ENCODE peak calls at places on chromosome 4, in four cellular contexts. O, Y, G and X are unnamed samples.
A peak's percentile ranks its signal among the peaks of the same experiment; 100 is the strongest.

GRCh38 chr4:153661915-153662314 is 22.2 kb upstream of the TLR2 start:
- DNase-seq in O (no peak), Y (no peak), G (no peak), X (no peak)

GRCh38 chr4:98546910-98547544 is 111.4 kb downstream of the TSPAN5 start:
- DNase-seq in O (no peak), Y (peak; percentile 63), G (no peak), X (no peak)

GRCh38 chr4:113981591-113981990 is 2.1 kb upstream of the ARSJ start:
- DNase-seq in O (no peak), Y (no peak), G (no peak), X (no peak)

GRCh38 chr4:183349673-183350072 is 27.4 kb upstream of the CLDN24 start:
- DNase-seq in O (no peak), Y (no peak), G (no peak), X (no peak)

GRCh38 chr4:98571161-98571786 is 87.1 kb downstream of the TSPAN5 start:
- DNase-seq in O (no peak), Y (no peak), G (no peak), X (no peak)

GRCh38 chr4:74433043-74433442 is 11.9 kb upstream of the AREG start:
- DNase-seq in O (no peak), Y (no peak), G (no peak), X (no peak)

GRCh38 chr4:78542373-78542772 is 9.2 kb upstream of the ANXA3 start:
- DNase-seq in O (no peak), Y (no peak), G (no peak), X (no peak)

GRCh38 chr4:107125496-107125895 is 89.4 kb upstream of the DKK2 start:
- DNase-seq in O (no peak), Y (no peak), G (no peak), X (no peak)

GRCh38 chr4:16667464-16667863 is 231.0 kb downstream of the LDB2 start:
- DNase-seq in O (no peak), Y (no peak), G (no peak), X (no peak)

GRCh38 chr4:56731857-56732256 is 50.8 kb upstream of the HOPX start:
- DNase-seq in O (no peak), Y (no peak), G (no peak), X (no peak)

GRCh38 chr4:7610062-7610670 is 175.4 kb upstream of the PSAPL1 start:
- DNase-seq in O (no peak), Y (no peak), G (no peak), X (no peak)

GRCh38 chr4:36285784-36286480 is 4.5 kb downstream of the DTHD1 start:
- DNase-seq in O (no peak), Y (no peak), G (no peak), X (no peak)

GRCh38 chr4:38090450-38091246 is 130.4 kb downstream of the PTTG2 start:
- DNase-seq in O (no peak), Y (no peak), G (no peak), X (no peak)

GRCh38 chr4:74104145-74104544 is 5.2 kb upstream of the CXCL2 start:
- DNase-seq in O (no peak), Y (no peak), G (no peak), X (no peak)

GRCh38 chr4:121182296-121182695 is 18.2 kb upstream of the TNIP3 start:
- DNase-seq in O (no peak), Y (no peak), G (no peak), X (no peak)

GRCh38 chr4:127881565-127881869 is 824 bp downstream of the PLK4 start:
- DNase-seq in O (no peak), Y (no peak), G (no peak), X (no peak)
- TF ChIP-seq CTCF in O (no peak), Y (no peak), G (no peak), X (no peak)

GRCh38 chr4:6598127-6598526 is 23.1 kb downstream of the MAN2B2 start:
- DNase-seq in O (no peak), Y (no peak), G (no peak), X (no peak)

GRCh38 chr4:6594341-6594740 is 19.4 kb downstream of the MAN2B2 start:
- DNase-seq in O (no peak), Y (no peak), G (no peak), X (no peak)

GRCh38 chr4:6596948-6597347 is 22.0 kb downstream of the MAN2B2 start:
- DNase-seq in O (no peak), Y (no peak), G (no peak), X (no peak)

GRCh38 chr4:6594826-6595355 is 19.9 kb downstream of the MAN2B2 start:
- DNase-seq in O (no peak), Y (no peak), G (no peak), X (no peak)

DNA sequence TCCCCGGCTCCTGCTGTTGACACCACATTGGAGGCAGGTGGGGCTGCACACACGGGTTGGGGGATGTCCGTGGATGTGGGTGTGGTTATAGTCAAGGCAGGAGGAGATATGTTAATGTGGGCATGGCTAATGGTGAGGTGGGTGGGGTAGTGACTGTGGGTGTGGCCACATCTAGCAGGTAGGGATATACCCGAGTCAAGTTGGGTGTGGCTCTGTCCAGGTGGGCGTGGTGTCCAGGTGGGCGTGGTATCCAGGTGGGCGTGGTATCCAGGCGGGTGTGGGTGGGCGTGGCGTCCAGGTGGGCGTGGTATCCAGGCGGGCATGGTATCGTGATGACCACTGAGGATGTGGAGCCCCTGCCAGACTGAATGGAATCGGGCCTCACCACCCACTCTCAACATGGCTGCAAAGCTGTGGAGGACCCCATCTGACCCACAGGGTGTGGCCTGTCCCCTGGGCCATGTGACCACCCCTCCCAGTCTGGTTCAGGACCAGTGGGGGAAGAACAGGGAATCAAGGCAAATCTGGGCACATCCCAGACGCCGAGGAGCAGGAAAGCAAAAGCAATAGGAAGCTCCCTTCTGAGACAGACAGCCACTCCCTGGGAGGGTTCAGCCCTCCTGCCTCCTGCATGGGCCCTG is 21.0 kb downstream of the MAN2B2 start:
- DNase-seq in O (no peak), Y (no peak), G (no peak), X (no peak)
- TF ChIP-seq CTCF in O (no peak), Y (no peak), G (no peak), X (no peak)

DNA sequence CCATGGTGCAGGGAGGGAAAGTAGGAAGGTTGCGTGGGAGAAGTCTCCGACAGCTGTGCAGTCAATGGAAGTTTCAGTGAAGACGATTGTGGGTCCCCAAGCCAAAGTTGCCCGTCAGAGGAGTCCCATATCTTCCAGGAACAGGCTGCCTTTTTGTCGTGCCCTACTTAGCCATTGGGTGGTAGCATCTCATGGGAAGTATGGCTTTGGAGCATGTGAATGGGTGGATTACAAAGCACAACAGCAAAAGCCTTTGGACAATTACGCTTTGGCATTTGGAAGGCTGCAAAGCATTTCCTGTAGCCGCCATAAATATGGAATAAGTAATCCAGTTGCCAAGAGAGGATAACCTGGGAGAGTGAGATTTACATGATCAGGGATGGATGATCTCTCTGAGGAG is 300.7 kb upstream of the BOD1L1 start:
- DNase-seq in O (no peak), Y (no peak), G (no peak), X (no peak)
- TF ChIP-seq CTCF in O (no peak), Y (no peak), G (no peak), X (no peak)

GRCh38 chr4:139734875-139735380 is 69.3 kb downstream of the MGST2 start:
- DNase-seq in O (peak; percentile 90), Y (peak; percentile 95), G (peak; percentile 96), X (peak; percentile 95)
- TF ChIP-seq CTCF in O (peak; percentile 89), Y (peak; percentile 93), G (peak; percentile 96), X (peak; percentile 95)

GRCh38 chr4:155376387-155377268 is at the start of gene MAP9:
- DNase-seq in O (peak; percentile 82), Y (peak; percentile 78), G (peak; percentile 91), X (peak; percentile 97)

GRCh38 chr4:155367608-155368007 is 9.2 kb downstream of the MAP9 start:
- DNase-seq in O (no peak), Y (no peak), G (no peak), X (no peak)

GRCh38 chr4:155377281-155377680 is 516 bp upstream of the MAP9 start:
- DNase-seq in O (no peak), Y (no peak), G (no peak), X (no peak)

GRCh38 chr4:155371432-155372043 is 5.2 kb downstream of the MAP9 start:
- DNase-seq in O (no peak), Y (no peak), G (no peak), X (no peak)
- TF ChIP-seq CTCF in O (peak; percentile 69), Y (no peak), G (peak; percentile 84), X (peak; percentile 68)

DNA sequence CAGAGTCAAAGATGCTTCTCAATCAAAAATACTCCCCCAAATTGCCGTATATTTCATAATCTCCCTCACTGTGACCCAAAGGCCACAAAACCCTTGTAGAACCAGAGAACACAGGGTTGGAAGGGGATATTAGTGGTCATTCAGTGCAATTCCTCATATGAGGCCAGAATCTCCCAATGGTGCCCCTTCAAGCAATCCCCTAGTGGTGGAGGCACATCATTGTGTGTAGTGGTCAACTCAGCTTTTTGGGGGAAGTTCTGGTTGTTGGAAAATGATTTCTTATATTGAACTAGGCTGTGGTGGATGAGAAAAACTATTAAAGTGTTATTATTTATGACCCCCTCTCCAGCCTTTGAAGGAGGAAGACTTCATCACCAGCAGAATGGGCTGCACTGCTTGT is 17.6 kb upstream of the BOD1L1 start:
- DNase-seq in O (no peak), Y (no peak), G (no peak), X (no peak)
- TF ChIP-seq CTCF in O (no peak), Y (no peak), G (peak; percentile 51), X (no peak)

DNA sequence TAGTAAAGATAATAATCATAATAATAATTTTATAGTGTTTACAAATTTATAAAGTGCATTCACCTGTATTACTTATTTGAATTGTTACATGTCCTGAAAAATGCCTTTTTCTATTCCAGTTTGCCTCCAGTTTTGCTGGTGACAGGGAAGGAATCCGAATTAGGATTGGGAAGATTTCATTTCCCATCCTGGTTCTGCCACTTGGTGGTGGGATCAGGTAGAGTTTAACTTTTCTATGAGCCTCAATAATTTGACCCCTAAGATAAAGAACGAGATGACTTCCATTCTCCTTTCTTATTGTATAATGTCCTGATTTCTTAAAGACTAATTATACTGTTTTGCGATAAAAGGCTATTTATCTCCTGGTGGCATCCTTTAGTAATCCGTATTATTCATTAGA is 1090.9 kb downstream of the RAPGEF2 start:
- DNase-seq in O (no peak), Y (no peak), G (no peak), X (no peak)
- TF ChIP-seq CTCF in O (no peak), Y (no peak), G (no peak), X (no peak)

DNA sequence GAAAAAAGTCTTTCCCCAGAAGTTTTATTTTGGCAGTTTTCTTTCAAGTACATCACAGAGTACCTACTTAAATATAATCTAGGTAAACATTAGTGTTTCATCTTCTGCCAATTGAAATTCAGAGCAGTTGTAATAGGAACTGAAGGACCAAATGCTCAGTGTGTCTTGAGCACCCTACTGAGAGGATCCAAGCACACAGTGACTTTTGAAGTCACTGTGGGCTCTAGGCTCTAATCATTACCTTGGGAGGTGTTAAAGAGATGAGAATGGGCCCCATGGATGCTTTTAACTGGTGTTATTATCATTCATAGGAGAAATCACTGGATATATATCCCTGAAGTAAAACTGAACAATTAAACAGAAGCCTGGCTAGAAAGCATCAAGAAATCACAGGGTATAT is 429.4 kb upstream of the TRAM1L1 start:
- DNase-seq in O (no peak), Y (no peak), G (no peak), X (no peak)
- TF ChIP-seq CTCF in O (no peak), Y (no peak), G (no peak), X (no peak)

DNA sequence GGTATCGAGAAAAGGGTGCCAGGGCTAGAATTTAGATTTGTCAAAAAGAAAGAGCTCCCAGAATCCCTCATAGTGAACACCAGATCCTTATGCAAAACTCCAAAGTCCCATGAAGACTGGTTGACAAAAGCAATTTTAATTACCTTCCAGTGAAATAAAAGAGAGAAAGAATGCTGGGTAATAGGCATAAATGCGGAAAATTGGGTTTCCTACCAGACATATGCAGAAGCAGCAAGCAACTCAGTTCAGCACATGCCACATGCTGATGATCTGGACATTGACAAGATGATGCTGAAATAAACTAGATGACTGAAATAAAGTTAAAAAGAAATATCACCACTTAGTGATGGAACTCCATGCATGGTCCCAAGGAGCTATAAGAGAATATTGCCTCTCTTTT is 83.9 kb downstream of the KCNIP4 start:
- DNase-seq in O (no peak), Y (no peak), G (no peak), X (no peak)
- TF ChIP-seq CTCF in O (no peak), Y (no peak), G (no peak), X (no peak)